ENCODE peak calls at places on chromosomes 13 and 19, in nine cellular contexts. I is A549, L is caudate nucleus, Y is hepatocyte, P is ovary, Q is brain microvascular endothelial cell, D is mesendoderm, N is heart left ventricle, T is psoas muscle. R is an unnamed sample.

GRCh38 chr13:112768795-112769411 is 79.1 kb downstream of the ATP11A start:
- DNase-seq in I (no peak), L (no peak), Y (no peak), P (no peak), Q (no peak), D (no peak), N (peak), T (peak), R (no peak)

GRCh38 chr13:28754698-28755545 is 36.2 kb upstream of the SLC46A3 start:
- DNase-seq in I (peak), L (no peak), Y (peak), P (no peak), Q (peak), D (peak), N (peak), T (peak), R (no peak)

GRCh38 chr19:3234800-3235199 is 10.3 kb downstream of the CELF5 start:
- DNase-seq in I (no peak), L (no peak), Y (no peak), P (no peak), Q (no peak), D (no peak), N (no peak), T (no peak), R (no peak)

GRCh38 chr13:39483326-39483725 is 119.7 kb downstream of the LHFPL6 start:
- DNase-seq in I (no peak), L (no peak), Y (no peak), P (no peak), Q (no peak), D (no peak), N (no peak), T (no peak), R (no peak)

GRCh38 chr19:36049080-36049698 is 4.9 kb downstream of the THAP8 start:
- DNase-seq in I (no peak), L (no peak), Y (no peak), P (no peak), Q (no peak), D (no peak), N (no peak), T (no peak), R (peak)

GRCh38 chr19:38433268-38433733 is at the start of gene RYR1:
- DNase-seq in I (no peak), L (peak), Y (peak), P (no peak), Q (peak), D (peak), N (peak), T (peak), R (peak)

GRCh38 chr19:18060472-18060871 is 26.3 kb downstream of the IL12RB1 start:
- DNase-seq in I (no peak), L (no peak), Y (no peak), P (no peak), Q (no peak), D (peak), N (no peak), T (no peak), R (no peak)

GRCh38 chr13:31050486-31051400 is 111.0 kb downstream of the HSPH1 start:
- DNase-seq in I (no peak), L (no peak), Y (no peak), P (no peak), Q (no peak), D (peak), N (no peak), T (no peak), R (no peak)

GRCh38 chr19:11242864-11243797 is 3.7 kb downstream of the ANGPTL8 start:
- DNase-seq in I (peak), L (peak), Y (peak), P (peak), Q (peak), D (peak), N (peak), T (peak), R (peak)

GRCh38 chr13:94168784-94169512 is 310.5 kb downstream of the DCT start:
- DNase-seq in I (no peak), L (no peak), Y (no peak), P (no peak), Q (peak), D (no peak), N (no peak), T (no peak), R (peak)

GRCh38 chr13:114120486-114121430 is 11.7 kb downstream of the RASA3 start:
- DNase-seq in I (no peak), L (no peak), Y (no peak), P (no peak), Q (no peak), D (no peak), N (no peak), T (no peak), R (no peak)

GRCh38 chr19:31378404-31378803 is 29.2 kb upstream of the TSHZ3 start:
- DNase-seq in I (peak), L (no peak), Y (peak), P (peak), Q (peak), D (no peak), N (peak), T (no peak), R (peak)

GRCh38 chr13:113777311-113778260 is 18.6 kb downstream of the TMEM255B start:
- DNase-seq in I (no peak), L (no peak), Y (peak), P (no peak), Q (no peak), D (peak), N (no peak), T (peak), R (peak)

GRCh38 chr19:49409441-49410029 is 13.7 kb downstream of the PTH2 start:
- DNase-seq in I (no peak), L (no peak), Y (no peak), P (no peak), Q (no peak), D (no peak), N (no peak), T (no peak), R (no peak)

GRCh38 chr19:49407079-49407478 is 16.2 kb downstream of the PTH2 start:
- DNase-seq in I (no peak), L (no peak), Y (no peak), P (no peak), Q (no peak), D (no peak), N (no peak), T (no peak), R (no peak)

GRCh38 chr19:49407482-49408015 is 15.7 kb downstream of the PTH2 start:
- DNase-seq in I (no peak), L (no peak), Y (no peak), P (no peak), Q (no peak), D (no peak), N (no peak), T (no peak), R (no peak)

GRCh38 chr19:49411681-49412321 is 11.4 kb downstream of the PTH2 start:
- DNase-seq in I (no peak), L (no peak), Y (no peak), P (no peak), Q (no peak), D (no peak), N (no peak), T (no peak), R (no peak)

GRCh38 chr19:49408816-49409440 is 14.3 kb downstream of the PTH2 start:
- DNase-seq in I (no peak), L (no peak), Y (no peak), P (no peak), Q (no peak), D (no peak), N (no peak), T (no peak), R (no peak)
- H3K27ac ChIP-seq in I (no peak), L (no peak), Y (no peak), P (no peak), Q (no peak), D (no peak), N (no peak), T (no peak), R (no peak)

DNA sequence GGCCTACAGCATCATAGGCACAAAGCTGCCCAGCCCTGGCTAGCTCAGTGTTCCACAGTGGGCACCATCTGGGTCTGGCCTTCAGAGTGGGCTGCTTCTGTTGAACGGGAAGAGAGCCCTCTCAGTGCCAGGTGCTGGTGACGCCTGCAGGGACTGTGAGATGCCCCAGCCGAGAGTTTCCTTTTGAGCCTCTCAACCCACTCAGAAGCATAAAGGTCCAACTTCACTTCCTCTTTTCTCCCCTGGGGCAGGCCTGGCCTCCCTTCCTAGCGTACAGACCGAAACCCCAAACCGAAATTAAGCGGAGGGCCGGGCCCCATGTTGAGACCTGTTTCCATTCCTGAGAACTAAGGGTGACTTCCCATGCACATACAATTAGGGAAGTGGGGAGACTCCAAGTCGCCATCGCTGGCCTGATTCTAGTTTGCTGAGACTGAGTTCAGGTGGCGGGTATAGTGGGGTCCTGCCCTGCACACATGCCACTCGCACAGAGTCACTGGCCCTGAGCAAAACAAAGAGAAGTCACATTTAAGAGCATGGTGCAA is 6.9 kb downstream of the RAB8A start:
- DNase-seq in I (no peak), L (no peak), Y (no peak), P (no peak), Q (no peak), D (no peak), N (no peak), T (peak), R (no peak)
- H3K27ac ChIP-seq in I (no peak), L (no peak), Y (no peak), P (no peak), Q (no peak), D (no peak), N (no peak), T (no peak), R (no peak)

DNA sequence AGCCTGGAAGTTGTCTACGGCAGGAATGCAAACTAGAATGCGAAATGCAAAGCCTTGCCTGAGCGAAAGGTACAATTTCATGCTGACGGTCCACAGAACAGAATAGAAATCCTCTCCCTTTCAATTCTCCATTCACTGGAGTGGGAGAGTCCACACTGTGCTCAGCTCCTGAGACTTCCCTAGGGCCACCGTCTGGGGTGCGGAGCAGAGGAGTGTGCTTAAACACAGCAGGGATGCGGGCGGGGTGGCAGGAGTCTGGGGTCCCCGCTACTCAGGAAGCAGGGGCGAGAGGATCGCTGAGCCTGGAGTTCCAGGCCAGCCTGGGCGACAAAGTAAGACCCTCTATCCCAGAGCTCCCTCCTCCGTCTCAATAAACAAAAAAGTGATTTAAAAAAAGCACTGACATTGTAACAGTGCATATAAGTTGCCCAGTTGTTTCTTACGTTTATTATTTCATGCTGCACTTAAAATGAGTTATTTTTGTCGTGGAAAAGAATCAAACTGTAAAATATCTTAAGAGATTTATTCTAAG is 614 bp upstream of the ZNF816 start:
- DNase-seq in I (no peak), L (no peak), Y (peak), P (no peak), Q (no peak), D (no peak), N (no peak), T (no peak), R (no peak)
- H3K27ac ChIP-seq in I (no peak), L (peak), Y (peak), P (no peak), Q (peak), D (peak), N (no peak), T (peak), R (no peak)

GRCh38 chr13:43374621-43375020 is 351.2 kb downstream of the DNAJC15 start:
- DNase-seq in I (no peak), L (no peak), Y (no peak), P (no peak), Q (peak), D (no peak), N (no peak), T (no peak), R (peak)
- H3K27ac ChIP-seq in I (no peak), L (no peak), Y (no peak), P (no peak), Q (no peak), D (no peak), N (no peak), T (no peak), R (no peak)

GRCh38 chr19:19661141-19661674 is 2.3 kb downstream of the ATP13A1 start:
- DNase-seq in I (no peak), L (no peak), Y (no peak), P (no peak), Q (no peak), D (no peak), N (no peak), T (no peak), R (no peak)
- H3K27ac ChIP-seq in I (no peak), L (no peak), Y (no peak), P (no peak), Q (no peak), D (no peak), N (no peak), T (no peak), R (no peak)

GRCh38 chr13:76016799-76017198 is 380.7 kb downstream of the LMO7 start:
- DNase-seq in I (peak), L (no peak), Y (peak), P (no peak), Q (peak), D (peak), N (no peak), T (no peak), R (peak)

GRCh38 chr13:76012091-76012721 is 376.1 kb downstream of the LMO7 start:
- DNase-seq in I (peak), L (no peak), Y (no peak), P (no peak), Q (peak), D (peak), N (no peak), T (no peak), R (peak)

GRCh38 chr13:76017861-76018556 is 381.9 kb downstream of the LMO7 start:
- DNase-seq in I (no peak), L (no peak), Y (no peak), P (no peak), Q (no peak), D (no peak), N (no peak), T (no peak), R (no peak)

GRCh38 chr13:76019421-76020044 is 383.4 kb downstream of the LMO7 start:
- DNase-seq in I (peak), L (peak), Y (peak), P (no peak), Q (no peak), D (peak), N (no peak), T (no peak), R (peak)

GRCh38 chr13:76014618-76015315 is 378.6 kb downstream of the LMO7 start:
- DNase-seq in I (no peak), L (no peak), Y (no peak), P (no peak), Q (peak), D (no peak), N (peak), T (no peak), R (peak)
- H3K27ac ChIP-seq in I (no peak), L (peak), Y (peak), P (no peak), Q (peak), D (no peak), N (no peak), T (no peak), R (no peak)

GRCh38 chr13:98504029-98504351 is 72.9 kb downstream of the STK24 start:
- DNase-seq in I (no peak), L (no peak), Y (no peak), P (no peak), Q (no peak), D (no peak), N (no peak), T (no peak), R (no peak)
- H3K27ac ChIP-seq in I (peak), L (no peak), Y (no peak), P (no peak), Q (peak), D (no peak), N (peak), T (peak), R (peak)

GRCh38 chr13:37769545-37769944 is 100.0 kb downstream of the TRPC4 start:
- DNase-seq in I (no peak), L (no peak), Y (no peak), P (no peak), Q (no peak), D (peak), N (no peak), T (no peak), R (no peak)

DNA sequence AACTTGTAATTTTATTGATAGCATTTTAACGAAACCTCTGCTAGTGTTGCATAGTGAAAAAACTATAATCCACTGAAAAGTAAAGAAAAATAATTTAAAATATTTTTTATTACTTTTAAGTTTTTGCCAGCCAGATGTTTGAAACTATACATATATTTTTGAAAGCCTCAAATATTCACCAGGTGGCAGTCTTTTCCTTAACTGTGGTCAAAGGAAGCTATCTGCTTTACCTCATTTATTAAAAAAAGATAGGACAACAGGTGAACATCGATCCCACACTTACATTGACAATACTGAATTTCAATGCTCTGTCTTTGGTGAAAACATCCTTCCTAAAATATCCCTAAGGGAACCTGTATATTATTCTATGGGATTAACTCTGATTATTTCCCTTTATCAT is 100.5 kb downstream of the TRPC4 start:
- DNase-seq in I (no peak), L (no peak), Y (peak), P (no peak), Q (no peak), D (no peak), N (no peak), T (no peak), R (no peak)
- H3K27ac ChIP-seq in I (no peak), L (no peak), Y (no peak), P (no peak), Q (no peak), D (no peak), N (no peak), T (no peak), R (no peak)

DNA sequence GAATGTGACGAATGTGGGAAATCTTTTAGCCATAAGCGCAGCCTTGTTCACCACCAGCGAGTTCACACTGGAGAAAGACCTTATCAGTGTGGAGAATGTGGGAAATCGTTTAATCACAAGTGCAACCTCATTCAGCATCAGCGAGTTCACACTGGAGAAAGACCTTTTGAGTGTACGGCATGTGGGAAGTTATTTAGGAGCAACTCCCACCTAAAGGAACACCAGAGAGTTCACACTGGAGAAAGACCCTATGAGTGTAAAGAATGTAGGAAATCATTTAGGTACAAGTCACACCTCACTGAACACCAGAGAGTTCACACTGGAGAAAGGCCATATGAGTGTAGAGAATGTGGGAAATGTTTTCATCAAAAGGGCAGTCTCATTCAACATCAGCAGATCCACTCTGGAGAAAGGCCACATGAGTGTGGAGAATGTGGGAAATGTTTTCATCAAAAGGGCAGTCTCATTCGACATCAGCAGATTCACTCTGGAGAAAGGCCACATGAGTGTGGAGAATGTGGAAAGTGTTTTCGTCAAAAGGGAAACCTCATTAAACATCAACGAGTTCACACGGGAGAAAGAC is 7.6 kb downstream of the ZNF776 start:
- DNase-seq in I (no peak), L (no peak), Y (no peak), P (no peak), Q (no peak), D (no peak), N (no peak), T (no peak), R (no peak)
- H3K27ac ChIP-seq in I (no peak), L (no peak), Y (no peak), P (no peak), Q (no peak), D (no peak), N (no peak), T (no peak), R (no peak)

DNA sequence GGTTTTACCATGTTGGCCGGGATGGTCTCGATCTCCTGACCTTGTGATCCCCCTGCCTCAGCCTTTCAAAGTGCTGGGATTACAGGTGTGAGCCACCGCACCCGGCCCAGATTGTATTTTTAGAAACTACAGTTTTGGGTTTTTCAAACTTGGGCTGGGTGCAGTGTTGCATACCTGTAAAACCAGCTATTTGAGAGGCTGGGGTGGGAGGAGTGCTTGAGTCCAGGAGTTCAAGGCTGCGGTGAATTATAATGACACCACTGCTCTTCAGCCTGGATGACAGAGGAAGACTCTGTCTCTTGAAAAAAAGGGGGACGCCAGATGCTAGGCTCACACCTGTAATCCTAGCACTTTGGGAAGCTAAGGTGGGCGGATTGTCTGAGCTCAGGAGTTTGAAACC is 4.2 kb downstream of the CHAF1A start:
- DNase-seq in I (no peak), L (no peak), Y (no peak), P (no peak), Q (no peak), D (no peak), N (no peak), T (no peak), R (no peak)
- H3K27ac ChIP-seq in I (no peak), L (no peak), Y (no peak), P (no peak), Q (no peak), D (peak), N (no peak), T (no peak), R (no peak)